ENCODE peak calls at places on chromosomes 7 and 10, in eight cellular contexts. O is fibroblast of pulmonary artery, Y is nephron progenitor cell, X is endothelial cell of umbilical vein, B is left lung, C is colonic mucosa, U is AG09319, V is MM.1S. K is an unnamed sample.
A peak's percentile ranks its signal among the peaks of the same experiment; 100 is the strongest.

GRCh38 chr7:91892821-91893340 is 12.4 kb upstream of the MTERF1 start:
- DNase-seq in O (peak; percentile 35), Y (no peak), X (no peak), B (no peak), C (no peak), U (no peak), V (no peak), K (no peak)

GRCh38 chr7:70289067-70289466 is 690.8 kb downstream of the AUTS2 start:
- DNase-seq in O (no peak), Y (no peak), X (no peak), B (no peak), C (no peak), U (no peak), V (no peak), K (no peak)

GRCh38 chr7:1752771-1753562 is 82.9 kb downstream of the ELFN1 start:
- DNase-seq in O (no peak), Y (no peak), X (no peak), B (peak; percentile 39), C (no peak), U (no peak), V (peak; percentile 59), K (no peak)

GRCh38 chr7:42106562-42106961 is 130.4 kb downstream of the GLI3 start:
- DNase-seq in O (peak; percentile 45), Y (no peak), X (no peak), B (no peak), C (no peak), U (no peak), V (no peak), K (no peak)

GRCh38 chr7:36238138-36238537 is 85.1 kb downstream of the EEPD1 start:
- DNase-seq in O (no peak), Y (no peak), X (no peak), B (no peak), C (no peak), U (no peak), V (no peak), K (no peak)

GRCh38 chr7:155487509-155488482 is 29.9 kb downstream of the EN2 start:
- DNase-seq in O (no peak), Y (no peak), X (no peak), B (peak; percentile 68), C (no peak), U (no peak), V (no peak), K (no peak)

GRCh38 chr7:102914585-102914984 is 1.8 kb downstream of the LRRC17 start:
- DNase-seq in O (peak; percentile 92), Y (peak; percentile 13), X (no peak), B (no peak), C (peak; percentile 34), U (no peak), V (no peak), K (no peak)

GRCh38 chr7:31957090-31957720 is 113.0 kb downstream of the PDE1C start:
- DNase-seq in O (peak; percentile 8), Y (no peak), X (no peak), B (no peak), C (no peak), U (no peak), V (no peak), K (no peak)

GRCh38 chr10:94076325-94076841 is 82.7 kb downstream of the PLCE1 start:
- DNase-seq in O (peak; percentile 63), Y (no peak), X (no peak), B (no peak), C (peak; percentile 46), U (no peak), V (no peak), K (no peak)

GRCh38 chr7:51304729-51305128 is 11.9 kb downstream of the COBL start:
- DNase-seq in O (no peak), Y (no peak), X (no peak), B (no peak), C (peak; percentile 7), U (no peak), V (no peak), K (no peak)

GRCh38 chr10:109247819-109248218 is 675.5 kb downstream of the XPNPEP1 start:
- DNase-seq in O (no peak), Y (no peak), X (no peak), B (no peak), C (peak; percentile 21), U (no peak), V (no peak), K (no peak)

GRCh38 chr7:44608916-44609648 is 2.7 kb downstream of the OGDH start:
- DNase-seq in O (peak; percentile 28), Y (no peak), X (no peak), B (no peak), C (no peak), U (peak; percentile 37), V (no peak), K (no peak)

GRCh38 chr10:104349623-104350142 is 4.0 kb upstream of the CFAP58 start:
- DNase-seq in O (peak; percentile 90), Y (no peak), X (peak; percentile 55), B (no peak), C (no peak), U (no peak), V (peak; percentile 39), K (no peak)

GRCh38 chr7:1579481-1580421 is 9.9 kb upstream of the PSMG3 start:
- DNase-seq in O (peak; percentile 61), Y (peak; percentile 87), X (peak; percentile 50), B (peak; percentile 93), C (peak; percentile 75), U (no peak), V (peak; percentile 51), K (peak; percentile 84)

GRCh38 chr7:87566311-87566710 is 34.4 kb downstream of the ABCB1 start:
- DNase-seq in O (no peak), Y (no peak), X (no peak), B (no peak), C (no peak), U (no peak), V (no peak), K (no peak)

GRCh38 chr7:120805636-120806388 is 52.1 kb downstream of the TSPAN12 start:
- DNase-seq in O (peak; percentile 74), Y (peak; percentile 73), X (peak; percentile 80), B (no peak), C (peak; percentile 66), U (peak; percentile 5), V (peak; percentile 79), K (peak; percentile 74)

GRCh38 chr7:83109352-83109751 is 53.3 kb downstream of the PCLO start:
- DNase-seq in O (no peak), Y (no peak), X (no peak), B (no peak), C (no peak), U (no peak), V (no peak), K (no peak)

GRCh38 chr7:80918406-80918805 is 445 bp downstream of the SEMA3C start:
- DNase-seq in O (no peak), Y (peak; percentile 16), X (no peak), B (no peak), C (no peak), U (no peak), V (peak; percentile 69), K (no peak)

GRCh38 chr10:59240581-59241183 is 64.2 kb downstream of the PHYHIPL start:
- DNase-seq in O (peak; percentile 74), Y (peak; percentile 16), X (peak; percentile 52), B (no peak), C (peak; percentile 23), U (peak; percentile 22), V (peak; percentile 21), K (no peak)

GRCh38 chr10:113978802-113979201 is 64.9 kb upstream of the ADRB1 start:
- DNase-seq in O (no peak), Y (no peak), X (no peak), B (no peak), C (no peak), U (no peak), V (no peak), K (no peak)

GRCh38 chr10:788796-789748 is 99.6 kb upstream of the DIP2C start:
- DNase-seq in O (peak; percentile 75), Y (peak; percentile 67), X (peak; percentile 70), B (no peak), C (peak; percentile 60), U (peak; percentile 48), V (no peak), K (no peak)
- TF ChIP-seq CTCF in O (peak; percentile 71), Y (peak; percentile 27), X (peak; percentile 87), B (no peak), C (peak; percentile 16), U (peak; percentile 86), V (no peak), K (peak; percentile 19)

GRCh38 chr10:2970190-2970823 is 97.0 kb upstream of the PFKP start:
- DNase-seq in O (no peak), Y (no peak), X (no peak), B (no peak), C (no peak), U (no peak), V (no peak), K (no peak)
- TF ChIP-seq CTCF in O (no peak), Y (no peak), X (no peak), B (no peak), C (no peak), U (no peak), V (no peak), K (no peak)

DNA sequence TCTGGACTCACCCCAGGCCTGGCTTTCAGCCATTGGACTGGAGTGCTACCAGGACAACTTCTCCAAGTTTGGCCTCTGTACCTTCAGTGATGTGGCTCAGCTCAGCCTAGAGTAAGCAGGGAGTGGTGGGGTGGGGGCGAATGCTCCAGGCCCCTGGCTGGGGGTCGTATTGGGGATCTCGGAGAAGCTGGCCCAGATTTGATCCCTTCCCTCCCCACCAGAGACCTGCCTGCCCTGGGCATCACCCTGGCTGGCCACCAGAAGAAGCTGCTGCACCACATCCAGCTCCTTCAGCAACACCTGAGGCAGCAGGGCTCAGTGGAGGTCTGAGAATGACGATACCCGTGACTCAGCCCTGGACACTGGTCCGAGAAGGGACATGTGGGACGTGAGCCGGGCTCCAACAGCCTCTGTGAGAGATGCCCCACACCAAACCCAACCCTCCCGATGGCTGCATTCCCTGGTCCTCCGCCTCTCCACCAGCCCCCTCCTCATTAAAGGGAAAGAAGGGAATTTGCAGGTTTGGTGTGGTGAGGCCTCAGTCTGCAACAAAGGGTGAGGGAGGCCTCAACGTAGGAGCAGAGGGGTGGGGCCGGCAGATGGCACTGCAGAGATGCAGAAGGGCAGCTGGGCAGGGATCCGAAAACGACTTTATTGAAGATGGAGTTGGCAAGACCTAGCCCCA is 14.8 kb downstream of the TRPV6 start:
- DNase-seq in O (no peak), Y (no peak), X (no peak), B (no peak), C (peak; percentile 12), U (no peak), V (no peak), K (no peak)
- TF ChIP-seq CTCF in O (no peak), Y (no peak), X (no peak), B (no peak), C (no peak), U (no peak), V (no peak), K (no peak)

GRCh38 chr7:105387621-105388372 is 924 bp downstream of the SRPK2 start:
- DNase-seq in O (peak; percentile 49), Y (peak; percentile 67), X (peak; percentile 67), B (peak; percentile 90), C (peak; percentile 59), U (peak; percentile 4), V (peak; percentile 73), K (peak; percentile 35)

GRCh38 chr7:105388373-105389089 is at the start of gene SRPK2:
- DNase-seq in O (peak; percentile 52), Y (peak; percentile 91), X (peak; percentile 69), B (peak; percentile 94), C (peak; percentile 82), U (no peak), V (peak; percentile 75), K (peak; percentile 84)

GRCh38 chr7:105389889-105390288 is 1.2 kb upstream of the SRPK2 start:
- DNase-seq in O (no peak), Y (no peak), X (no peak), B (no peak), C (no peak), U (no peak), V (no peak), K (no peak)

GRCh38 chr7:105391429-105391828 is 2.7 kb upstream of the SRPK2 start:
- DNase-seq in O (no peak), Y (no peak), X (no peak), B (no peak), C (no peak), U (no peak), V (no peak), K (no peak)

GRCh38 chr7:105389090-105389650 is 449 bp upstream of the SRPK2 start:
- DNase-seq in O (peak; percentile 61), Y (no peak), X (peak; percentile 62), B (peak; percentile 89), C (peak; percentile 46), U (no peak), V (peak; percentile 26), K (peak; percentile 42)
- TF ChIP-seq CTCF in O (no peak), Y (no peak), X (no peak), B (no peak), C (no peak), U (no peak), V (no peak), K (no peak)

K was measured in mesothelial cell of epicardium.